ENCODE peak calls at places on chromosomes 7 and 10, in ten cellular contexts. One of them, this sample, is unnamed.

GRCh38 chr10:27713906-27714305 is 31.7 kb downstream of the MKX start:
- DNase-seq in astrocyte: no peak
- DNase-seq in colonic mucosa: no peak
- DNase-seq in SK-N-SH: no peak
- DNase-seq in ascending aorta: no peak
- DNase-seq in sigmoid colon: no peak
- DNase-seq in PC-3: no peak
- DNase-seq in ovary: no peak
- DNase-seq in cardiac muscle cell: no peak
- DNase-seq in tibial nerve: no peak
- DNase-seq in this sample: no peak

GRCh38 chr7:54972733-54973294 is 46.0 kb upstream of the EGFR start:
- DNase-seq in astrocyte: no peak
- DNase-seq in colonic mucosa: no peak
- DNase-seq in SK-N-SH: no peak
- DNase-seq in ascending aorta: no peak
- DNase-seq in sigmoid colon: no peak
- DNase-seq in PC-3: no peak
- DNase-seq in ovary: no peak
- DNase-seq in cardiac muscle cell: no peak
- DNase-seq in tibial nerve: no peak
- DNase-seq in this sample: no peak

GRCh38 chr7:101987494-101987893 is 170.1 kb downstream of the CUX1 start:
- DNase-seq in astrocyte: no peak
- DNase-seq in colonic mucosa: no peak
- DNase-seq in SK-N-SH: peak; percentile 73
- DNase-seq in ascending aorta: no peak
- DNase-seq in sigmoid colon: no peak
- DNase-seq in PC-3: no peak
- DNase-seq in ovary: no peak
- DNase-seq in cardiac muscle cell: no peak
- DNase-seq in tibial nerve: no peak
- DNase-seq in this sample: no peak

GRCh38 chr10:22655312-22655973 is 58.9 kb downstream of the PIP4K2A start:
- DNase-seq in astrocyte: peak; percentile 50
- DNase-seq in colonic mucosa: no peak
- DNase-seq in SK-N-SH: no peak
- DNase-seq in ascending aorta: no peak
- DNase-seq in sigmoid colon: no peak
- DNase-seq in PC-3: peak; percentile 93
- DNase-seq in ovary: no peak
- DNase-seq in cardiac muscle cell: no peak
- DNase-seq in tibial nerve: no peak
- DNase-seq in this sample: no peak

GRCh38 chr7:36287371-36288241 is 102.1 kb upstream of the ANLN start:
- DNase-seq in astrocyte: no peak
- DNase-seq in colonic mucosa: peak; percentile 52
- DNase-seq in SK-N-SH: peak; percentile 54
- DNase-seq in ascending aorta: no peak
- DNase-seq in sigmoid colon: no peak
- DNase-seq in PC-3: peak; percentile 67
- DNase-seq in ovary: no peak
- DNase-seq in cardiac muscle cell: no peak
- DNase-seq in tibial nerve: no peak
- DNase-seq in this sample: no peak

GRCh38 chr7:68485253-68485914 is 1112.9 kb upstream of the AUTS2 start:
- DNase-seq in astrocyte: no peak
- DNase-seq in colonic mucosa: no peak
- DNase-seq in SK-N-SH: no peak
- DNase-seq in ascending aorta: no peak
- DNase-seq in sigmoid colon: no peak
- DNase-seq in PC-3: no peak
- DNase-seq in ovary: no peak
- DNase-seq in cardiac muscle cell: no peak
- DNase-seq in tibial nerve: no peak
- DNase-seq in this sample: no peak

GRCh38 chr10:60521974-60522405 is 132.3 kb upstream of the ANK3 start:
- DNase-seq in astrocyte: peak; percentile 98
- DNase-seq in colonic mucosa: no peak
- DNase-seq in SK-N-SH: peak; percentile 40
- DNase-seq in ascending aorta: no peak
- DNase-seq in sigmoid colon: no peak
- DNase-seq in PC-3: peak; percentile 53
- DNase-seq in ovary: no peak
- DNase-seq in cardiac muscle cell: no peak
- DNase-seq in tibial nerve: no peak
- DNase-seq in this sample: no peak

GRCh38 chr10:87761892-87762291 is 56.1 kb downstream of the ATAD1 start:
- DNase-seq in astrocyte: peak; percentile 73
- DNase-seq in colonic mucosa: no peak
- DNase-seq in SK-N-SH: no peak
- DNase-seq in ascending aorta: no peak
- DNase-seq in sigmoid colon: no peak
- DNase-seq in PC-3: peak; percentile 65
- DNase-seq in ovary: no peak
- DNase-seq in cardiac muscle cell: no peak
- DNase-seq in tibial nerve: no peak
- DNase-seq in this sample: no peak

GRCh38 chr10:6530211-6530840 is 49.8 kb downstream of the PRKCQ start:
- DNase-seq in astrocyte: no peak
- DNase-seq in colonic mucosa: peak; percentile 28
- DNase-seq in SK-N-SH: no peak
- DNase-seq in ascending aorta: no peak
- DNase-seq in sigmoid colon: no peak
- DNase-seq in PC-3: no peak
- DNase-seq in ovary: no peak
- DNase-seq in cardiac muscle cell: no peak
- DNase-seq in tibial nerve: no peak
- DNase-seq in this sample: no peak

GRCh38 chr10:28730031-28730778 is 52.9 kb downstream of the BAMBI start:
- DNase-seq in astrocyte: no peak
- DNase-seq in colonic mucosa: no peak
- DNase-seq in SK-N-SH: no peak
- DNase-seq in ascending aorta: no peak
- DNase-seq in sigmoid colon: no peak
- DNase-seq in PC-3: no peak
- DNase-seq in ovary: no peak
- DNase-seq in cardiac muscle cell: no peak
- DNase-seq in tibial nerve: no peak
- DNase-seq in this sample: no peak

GRCh38 chr10:84659027-84659426 is 330.6 kb downstream of the CCSER2 start:
- DNase-seq in astrocyte: no peak
- DNase-seq in colonic mucosa: no peak
- DNase-seq in SK-N-SH: no peak
- DNase-seq in ascending aorta: no peak
- DNase-seq in sigmoid colon: no peak
- DNase-seq in PC-3: no peak
- DNase-seq in ovary: no peak
- DNase-seq in cardiac muscle cell: no peak
- DNase-seq in tibial nerve: no peak
- DNase-seq in this sample: no peak

GRCh38 chr10:71601273-71601672 is 118.3 kb downstream of the C10orf105 start:
- DNase-seq in astrocyte: no peak
- DNase-seq in colonic mucosa: no peak
- DNase-seq in SK-N-SH: no peak
- DNase-seq in ascending aorta: no peak
- DNase-seq in sigmoid colon: no peak
- DNase-seq in PC-3: no peak
- DNase-seq in ovary: no peak
- DNase-seq in cardiac muscle cell: no peak
- DNase-seq in tibial nerve: no peak
- DNase-seq in this sample: no peak

GRCh38 chr10:100528885-100529472 is 692 bp downstream of the NDUFB8 start:
- DNase-seq in astrocyte: no peak
- DNase-seq in colonic mucosa: no peak
- DNase-seq in SK-N-SH: no peak
- DNase-seq in ascending aorta: no peak
- DNase-seq in sigmoid colon: peak; percentile 67
- DNase-seq in PC-3: no peak
- DNase-seq in ovary: no peak
- DNase-seq in cardiac muscle cell: no peak
- DNase-seq in tibial nerve: no peak
- DNase-seq in this sample: no peak

GRCh38 chr10:61547297-61547696 is 94.1 kb upstream of the TMEM26 start:
- DNase-seq in astrocyte: no peak
- DNase-seq in colonic mucosa: no peak
- DNase-seq in SK-N-SH: no peak
- DNase-seq in ascending aorta: no peak
- DNase-seq in sigmoid colon: no peak
- DNase-seq in PC-3: peak; percentile 65
- DNase-seq in ovary: no peak
- DNase-seq in cardiac muscle cell: no peak
- DNase-seq in tibial nerve: no peak
- DNase-seq in this sample: no peak
- TF ChIP-seq CTCF in astrocyte: no peak
- TF ChIP-seq CTCF in colonic mucosa: no peak
- TF ChIP-seq CTCF in SK-N-SH: no peak
- TF ChIP-seq CTCF in ascending aorta: no peak
- TF ChIP-seq CTCF in sigmoid colon: no peak
- TF ChIP-seq CTCF in PC-3: peak; percentile 86
- TF ChIP-seq CTCF in ovary: no peak
- TF ChIP-seq CTCF in cardiac muscle cell: no peak
- TF ChIP-seq CTCF in tibial nerve: no peak
- TF ChIP-seq CTCF in this sample: no peak

GRCh38 chr10:92696606-92697383 is 7.0 kb downstream of the HHEX start:
- DNase-seq in astrocyte: no peak
- DNase-seq in colonic mucosa: no peak
- DNase-seq in SK-N-SH: peak; percentile 20
- DNase-seq in ascending aorta: no peak
- DNase-seq in sigmoid colon: no peak
- DNase-seq in PC-3: no peak
- DNase-seq in ovary: no peak
- DNase-seq in cardiac muscle cell: no peak
- DNase-seq in tibial nerve: no peak
- DNase-seq in this sample: no peak
- H3K4me1 ChIP-seq in astrocyte: peaks cover 3% of the 10 kb centered on the region
- H3K4me1 ChIP-seq in colonic mucosa: no peaks in the 10 kb centered on the region
- H3K4me1 ChIP-seq in SK-N-SH: peaks cover 4% of the 10 kb centered on the region
- H3K4me1 ChIP-seq in ascending aorta: peaks cover 4% of the 10 kb centered on the region
- H3K4me1 ChIP-seq in sigmoid colon: peaks cover 17% of the 10 kb centered on the region
- H3K4me1 ChIP-seq in PC-3: no peaks in the 10 kb centered on the region
- H3K4me1 ChIP-seq in ovary: peaks cover 2% of the 10 kb centered on the region
- H3K4me1 ChIP-seq in cardiac muscle cell: peaks cover 5% of the 10 kb centered on the region
- H3K4me1 ChIP-seq in tibial nerve: no peaks in the 10 kb centered on the region
- H3K4me1 ChIP-seq in this sample: no peaks in the 10 kb centered on the region

GRCh38 chr7:149283321-149283720 is 21.3 kb downstream of the ZNF783 start:
- DNase-seq in astrocyte: no peak
- DNase-seq in colonic mucosa: no peak
- DNase-seq in SK-N-SH: no peak
- DNase-seq in ascending aorta: no peak
- DNase-seq in sigmoid colon: no peak
- DNase-seq in PC-3: no peak
- DNase-seq in ovary: no peak
- DNase-seq in cardiac muscle cell: no peak
- DNase-seq in tibial nerve: no peak
- DNase-seq in this sample: no peak

GRCh38 chr7:149284343-149284742 is 22.3 kb downstream of the ZNF783 start:
- DNase-seq in astrocyte: no peak
- DNase-seq in colonic mucosa: no peak
- DNase-seq in SK-N-SH: no peak
- DNase-seq in ascending aorta: no peak
- DNase-seq in sigmoid colon: no peak
- DNase-seq in PC-3: no peak
- DNase-seq in ovary: no peak
- DNase-seq in cardiac muscle cell: no peak
- DNase-seq in tibial nerve: no peak
- DNase-seq in this sample: no peak

GRCh38 chr7:149285581-149285975 is 23.6 kb downstream of the ZNF783 start:
- DNase-seq in astrocyte: peak; percentile 19
- DNase-seq in colonic mucosa: peak; percentile 35
- DNase-seq in SK-N-SH: peak; percentile 78
- DNase-seq in ascending aorta: no peak
- DNase-seq in sigmoid colon: no peak
- DNase-seq in PC-3: peak; percentile 14
- DNase-seq in ovary: no peak
- DNase-seq in cardiac muscle cell: peak; percentile 30
- DNase-seq in tibial nerve: no peak
- DNase-seq in this sample: no peak

GRCh38 chr7:149286811-149287400 is 24.9 kb downstream of the ZNF783 start:
- DNase-seq in astrocyte: no peak
- DNase-seq in colonic mucosa: no peak
- DNase-seq in SK-N-SH: no peak
- DNase-seq in ascending aorta: no peak
- DNase-seq in sigmoid colon: no peak
- DNase-seq in PC-3: peak; percentile 81
- DNase-seq in ovary: no peak
- DNase-seq in cardiac muscle cell: no peak
- DNase-seq in tibial nerve: no peak
- DNase-seq in this sample: no peak

DNA sequence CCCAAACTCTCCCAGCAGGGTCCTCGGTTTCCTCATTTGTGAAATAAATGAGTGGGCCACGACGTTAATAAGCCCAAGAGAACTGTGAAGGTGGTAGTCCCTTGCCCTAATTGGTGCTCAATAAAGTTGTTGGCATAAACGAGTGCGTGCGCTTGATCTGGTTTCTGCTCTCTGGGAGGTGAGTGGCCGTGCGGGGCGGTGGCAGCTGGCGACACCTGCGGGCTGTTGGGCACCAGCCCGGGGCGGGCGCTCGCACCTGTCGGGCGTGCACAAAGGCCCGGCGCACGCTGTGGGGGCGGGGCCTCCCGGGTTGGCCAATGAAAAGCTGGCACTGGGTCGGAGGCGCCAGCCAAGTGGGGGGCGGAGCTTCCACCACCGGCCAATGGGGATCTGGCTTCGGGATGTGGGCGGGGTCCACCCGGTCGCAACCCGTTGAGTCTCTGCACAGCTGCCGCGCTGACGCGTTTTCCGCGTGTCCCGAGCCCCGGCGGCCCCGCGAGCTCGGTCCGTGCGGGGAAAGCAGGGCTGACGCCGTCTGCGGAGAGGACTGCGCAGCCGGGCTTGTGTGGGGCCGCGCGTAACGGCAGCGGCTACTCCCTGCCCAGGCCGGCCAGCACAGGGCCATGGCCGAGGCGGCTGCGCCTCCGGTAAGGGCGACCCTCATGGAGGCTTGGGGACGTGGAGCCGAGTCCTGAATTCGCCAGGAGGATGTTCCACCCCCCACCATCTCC is 23.0 kb downstream of the ZNF783 start:
- DNase-seq in astrocyte: peak; percentile 69
- DNase-seq in colonic mucosa: peak; percentile 99
- DNase-seq in SK-N-SH: peak; percentile 100
- DNase-seq in ascending aorta: peak; percentile 79
- DNase-seq in sigmoid colon: peak; percentile 96
- DNase-seq in PC-3: peak; percentile 92
- DNase-seq in ovary: peak; percentile 95
- DNase-seq in cardiac muscle cell: peak; percentile 96
- DNase-seq in tibial nerve: peak; percentile 83
- DNase-seq in this sample: peak; percentile 94
- TF ChIP-seq CTCF in astrocyte: no peak
- TF ChIP-seq CTCF in colonic mucosa: no peak
- TF ChIP-seq CTCF in SK-N-SH: no peak
- TF ChIP-seq CTCF in ascending aorta: no peak
- TF ChIP-seq CTCF in sigmoid colon: no peak
- TF ChIP-seq CTCF in PC-3: no peak
- TF ChIP-seq CTCF in ovary: no peak
- TF ChIP-seq CTCF in cardiac muscle cell: no peak
- TF ChIP-seq CTCF in tibial nerve: no peak
- TF ChIP-seq CTCF in this sample: no peak

DNA sequence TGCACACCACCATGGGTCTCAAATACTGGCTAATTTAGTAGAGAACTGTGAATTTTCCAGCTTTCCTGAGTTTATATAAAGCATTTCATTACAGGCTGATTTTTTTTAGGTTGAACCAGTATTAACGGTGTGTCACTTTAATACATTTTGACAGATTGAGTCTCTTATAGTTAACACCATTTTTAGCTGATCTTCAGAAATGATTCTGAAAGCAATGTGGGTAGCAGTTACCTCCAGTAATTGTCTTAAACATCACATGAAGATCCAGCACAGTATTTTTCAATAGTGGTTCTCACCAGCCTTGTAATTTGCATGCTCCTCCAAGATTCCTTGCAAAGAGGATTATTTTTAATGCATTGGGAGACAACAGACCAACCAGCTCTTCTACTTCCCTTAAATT is 693.6 kb downstream of the PHTF2 start:
- DNase-seq in astrocyte: no peak
- DNase-seq in colonic mucosa: no peak
- DNase-seq in SK-N-SH: no peak
- DNase-seq in ascending aorta: no peak
- DNase-seq in sigmoid colon: no peak
- DNase-seq in PC-3: no peak
- DNase-seq in ovary: no peak
- DNase-seq in cardiac muscle cell: no peak
- DNase-seq in tibial nerve: no peak
- DNase-seq in this sample: no peak
- H3K4me1 ChIP-seq in astrocyte: no peaks in the 10 kb centered on the region
- H3K4me1 ChIP-seq in colonic mucosa: no peaks in the 10 kb centered on the region
- H3K4me1 ChIP-seq in SK-N-SH: peaks cover 8% of the 10 kb centered on the region
- H3K4me1 ChIP-seq in ascending aorta: peaks cover 6% of the 10 kb centered on the region
- H3K4me1 ChIP-seq in sigmoid colon: peaks cover 12% of the 10 kb centered on the region
- H3K4me1 ChIP-seq in PC-3: no peaks in the 10 kb centered on the region
- H3K4me1 ChIP-seq in ovary: no peaks in the 10 kb centered on the region
- H3K4me1 ChIP-seq in cardiac muscle cell: peaks cover 7% of the 10 kb centered on the region
- H3K4me1 ChIP-seq in tibial nerve: no peaks in the 10 kb centered on the region
- H3K4me1 ChIP-seq in this sample: no peaks in the 10 kb centered on the region